ENCODE peak calls at places on chromosomes 13 and 19, in six cellular contexts. N, H, A, E, X and O are unnamed samples.

GRCh38 chr13:88000239-88000638 is 329.1 kb downstream of the SLITRK5 start:
- DNase-seq in A (no peak), E (peak; percentile 33), N (no peak), X (peak; percentile 56), H (no peak), O (no peak)

GRCh38 chr19:33700408-33700757 is 78.6 kb downstream of the CHST8 start:
- DNase-seq in A (no peak), N (no peak), X (no peak), H (no peak), E (no peak), O (no peak)

GRCh38 chr19:21238670-21239069 is 90.5 kb downstream of the ZNF708 start:
- DNase-seq in H (no peak), E (no peak), A (no peak), N (no peak), X (no peak), O (no peak)

GRCh38 chr19:17333611-17334413 is 843 bp downstream of the ANO8 start:
- DNase-seq in X (peak; percentile 92), H (no peak), N (peak; percentile 86), A (no peak), E (peak; percentile 76), O (no peak)

GRCh38 chr13:106152047-106152446 is 383.4 kb downstream of the EFNB2 start:
- DNase-seq in E (no peak), X (no peak), H (no peak), A (no peak), N (no peak), O (no peak)

GRCh38 chr19:11692127-11692790 is 46.5 kb downstream of the ZNF823 start:
- DNase-seq in H (no peak), A (no peak), N (peak; percentile 12), X (no peak), E (no peak), O (no peak)

GRCh38 chr19:39398297-39398864 is 7.2 kb downstream of the MED29 start:
- DNase-seq in N (peak; percentile 77), X (peak; percentile 90), E (no peak), A (no peak), H (no peak), O (no peak)

GRCh38 chr19:21022996-21023395 is 2.5 kb downstream of the ZNF430 start:
- DNase-seq in H (no peak), A (peak; percentile 5), N (peak; percentile 54), E (peak; percentile 6), X (peak; percentile 56), O (no peak)

GRCh38 chr19:47155141-47155540 is 24.5 kb downstream of the SAE1 start:
- DNase-seq in H (no peak), E (no peak), X (no peak), N (no peak), A (no peak), O (no peak)

GRCh38 chr13:79548886-79549285 is 67.9 kb downstream of the NDFIP2 start:
- DNase-seq in N (no peak), E (peak; percentile 24), H (no peak), X (peak; percentile 24), A (no peak), O (no peak)

GRCh38 chr19:19256072-19256969 is 16.8 kb downstream of the TM6SF2 start:
- DNase-seq in N (no peak), X (no peak), H (peak; percentile 29), A (no peak), E (no peak), O (peak; percentile 71)

GRCh38 chr19:2973229-2973628 is 4.1 kb upstream of the TLE6 start:
- DNase-seq in E (no peak), N (no peak), A (no peak), X (no peak), H (no peak), O (no peak)

GRCh38 chr19:11377756-11378155 is 3.3 kb downstream of the SWSAP1 start:
- DNase-seq in H (no peak), E (no peak), N (no peak), X (peak; percentile 75), A (no peak), O (no peak)

GRCh38 chr19:29384676-29385075 is 141.1 kb upstream of the VSTM2B start:
- DNase-seq in A (no peak), H (no peak), X (no peak), N (no peak), E (no peak), O (no peak)